ENCODE peak calls at places on chromosomes 4 and X, in five cellular contexts. I, Y, H, R and U are unnamed samples.

GRCh38 chrX:129808163-129808828 is 28.5 kb downstream of the SASH3 start:
- DNase-seq in I (no peak), H (no peak), R (no peak), Y (no peak), U (no peak)

GRCh38 chr4:122921971-122922876 is at the start of gene NUDT6:
- DNase-seq in Y (peak; percentile 54), H (peak; percentile 57), I (no peak), R (peak; percentile 29), U (peak; percentile 32)

GRCh38 chr4:180285796-180286195 is 1957.4 kb upstream of the TENM3 start:
- DNase-seq in Y (no peak), H (no peak), I (no peak), R (no peak), U (no peak)

GRCh38 chrX:27583976-27584375 is 6.2 kb upstream of the DCAF8L2 start:
- DNase-seq in I (no peak), R (no peak), Y (no peak), H (no peak), U (no peak)

GRCh38 chrX:56790778-56791177 is 61.7 kb downstream of the NBDY start:
- DNase-seq in R (no peak), I (no peak), Y (no peak), H (peak; percentile 3), U (no peak)

GRCh38 chr4:73344106-73344505 is 60.0 kb upstream of the ALB start:
- DNase-seq in H (no peak), Y (no peak), R (no peak), I (no peak), U (no peak)

GRCh38 chr4:74618659-74619058 is 173.7 kb downstream of the AREG start:
- DNase-seq in I (no peak), Y (no peak), H (no peak), R (no peak), U (no peak)

GRCh38 chrX:29648161-29648560 is 567.2 kb upstream of the MAGEB2 start:
- DNase-seq in Y (no peak), I (no peak), R (no peak), H (no peak), U (no peak)

GRCh38 chr4:910366-911091 is 21.6 kb downstream of the GAK start:
- DNase-seq in I (no peak), H (no peak), Y (no peak), R (no peak), U (no peak)

GRCh38 chrX:11629593-11630211 is 36.0 kb downstream of the ARHGAP6 start:
- DNase-seq in R (no peak), I (no peak), Y (no peak), H (no peak), U (no peak)

GRCh38 chr4:140807491-140808257 is 51.5 kb upstream of the TBC1D9 start:
- DNase-seq in H (no peak), R (no peak), Y (no peak), I (no peak), U (no peak)

GRCh38 chr4:37383579-37384229 is 139.2 kb downstream of the NWD2 start:
- DNase-seq in H (no peak), Y (no peak), I (peak; percentile 36), R (no peak), U (no peak)

GRCh38 chrX:118212817-118213183 is 96.2 kb upstream of the KLHL13 start:
- DNase-seq in Y (no peak), I (no peak), H (no peak), R (no peak), U (no peak)

GRCh38 chrX:107675823-107676555 is 47.7 kb downstream of the PRPS1 start:
- DNase-seq in R (no peak), Y (no peak), I (no peak), H (no peak), U (no peak)

GRCh38 chrX:107677909-107678308 is 49.6 kb downstream of the PRPS1 start:
- DNase-seq in R (no peak), Y (no peak), H (no peak), I (no peak), U (no peak)

GRCh38 chrX:107677501-107677901 is 49.2 kb downstream of the PRPS1 start:
- DNase-seq in I (no peak), H (no peak), R (no peak), Y (no peak), U (no peak)

GRCh38 chrX:107675365-107675654 is 47.0 kb downstream of the PRPS1 start:
- DNase-seq in Y (no peak), I (no peak), R (no peak), H (no peak), U (no peak)

DNA sequence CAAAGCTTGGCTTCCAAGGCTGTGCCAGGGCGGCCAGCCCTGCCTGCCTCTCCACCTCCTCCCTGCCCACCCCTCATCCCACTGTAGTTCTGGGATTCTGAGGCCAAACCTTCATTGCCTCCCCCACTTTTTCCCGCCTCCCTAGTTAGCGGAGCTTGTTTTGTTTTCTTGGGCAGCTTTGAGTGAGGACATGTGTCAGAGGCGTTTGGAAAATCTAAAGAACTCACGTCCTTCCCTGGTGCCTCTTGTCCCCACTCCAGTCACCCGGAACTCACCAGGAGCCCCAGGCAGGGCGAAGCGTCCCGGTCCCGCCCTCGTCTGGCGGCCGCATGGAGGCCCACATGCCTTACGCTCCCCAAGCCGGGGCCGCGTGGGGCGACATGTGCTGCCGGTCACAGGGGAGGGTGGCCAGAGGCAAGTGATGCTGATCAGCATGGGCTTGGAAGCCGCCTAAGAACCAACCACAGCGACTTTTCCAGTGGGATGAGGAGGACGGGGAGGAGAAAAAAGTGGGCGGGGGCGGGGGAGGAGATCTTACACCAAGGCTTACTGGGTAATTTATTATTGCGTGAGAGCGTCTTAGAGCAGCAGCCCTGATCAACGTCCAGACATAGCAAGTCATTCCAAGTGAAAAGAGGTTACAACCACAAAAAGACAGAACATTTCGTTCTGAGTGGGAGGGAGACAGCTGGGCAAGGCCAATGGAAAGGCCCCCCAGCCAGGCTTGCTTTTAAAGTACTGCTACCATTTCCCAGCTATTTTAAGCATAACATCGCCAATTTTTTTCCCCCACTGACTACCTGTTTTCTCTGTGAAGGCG is 48.5 kb downstream of the PRPS1 start:
- DNase-seq in H (peak; percentile 77), R (no peak), I (peak; percentile 78), Y (peak; percentile 82), U (no peak)
- TF ChIP-seq POLR2A in H (no peak), R (no peak), I (peak; percentile 59), Y (no peak), U (no peak)

DNA sequence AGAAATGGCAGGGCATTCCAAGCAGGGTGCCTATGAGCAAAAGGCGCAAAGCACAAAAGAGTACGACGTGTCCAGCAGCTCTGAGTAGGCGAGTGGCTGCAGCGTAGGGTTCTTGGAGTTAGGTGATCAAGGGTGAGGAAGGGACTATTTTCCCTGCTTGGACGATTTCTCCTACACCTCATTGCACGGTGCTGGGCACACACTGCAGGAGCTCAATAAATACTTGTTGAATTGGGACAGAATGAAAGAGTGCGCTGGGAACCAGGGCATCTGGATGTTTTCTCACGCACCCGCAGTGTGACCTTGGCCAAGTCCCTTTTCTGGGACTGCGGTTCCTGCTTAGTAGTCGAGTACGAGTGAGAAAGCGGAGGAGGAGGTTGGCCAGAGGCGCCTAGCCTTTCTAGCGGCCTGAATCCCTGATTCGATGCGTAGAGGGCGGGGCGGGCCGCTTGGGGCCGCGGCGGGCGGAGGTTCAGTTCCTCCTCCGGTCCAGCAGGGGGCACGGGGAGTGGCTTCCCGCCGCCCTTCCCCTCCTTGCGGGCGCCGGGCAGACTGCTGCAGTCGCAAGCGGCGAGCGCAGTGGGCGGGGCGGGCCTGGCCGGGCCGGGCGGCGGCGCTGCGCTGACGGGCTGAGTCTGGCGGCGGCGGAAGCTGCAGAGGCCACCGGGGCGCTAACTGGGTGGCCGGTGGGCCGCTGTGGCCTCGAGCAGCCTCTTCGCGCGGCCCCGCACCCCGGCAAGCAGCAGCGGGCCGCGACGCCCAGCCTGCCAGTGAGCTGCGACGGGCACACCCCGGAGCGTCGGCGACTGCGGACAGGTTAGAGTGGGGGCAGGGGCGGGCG is at the start of gene FAM199X:
- DNase-seq in R (peak; percentile 72), Y (peak; percentile 85), H (peak; percentile 88), I (peak; percentile 73), U (peak; percentile 71)
- TF ChIP-seq POLR2AphosphoS5 in R (peak; percentile 31), Y (peak; percentile 27), H (peak; percentile 66), I (peak; percentile 72), U (no peak)

DNA sequence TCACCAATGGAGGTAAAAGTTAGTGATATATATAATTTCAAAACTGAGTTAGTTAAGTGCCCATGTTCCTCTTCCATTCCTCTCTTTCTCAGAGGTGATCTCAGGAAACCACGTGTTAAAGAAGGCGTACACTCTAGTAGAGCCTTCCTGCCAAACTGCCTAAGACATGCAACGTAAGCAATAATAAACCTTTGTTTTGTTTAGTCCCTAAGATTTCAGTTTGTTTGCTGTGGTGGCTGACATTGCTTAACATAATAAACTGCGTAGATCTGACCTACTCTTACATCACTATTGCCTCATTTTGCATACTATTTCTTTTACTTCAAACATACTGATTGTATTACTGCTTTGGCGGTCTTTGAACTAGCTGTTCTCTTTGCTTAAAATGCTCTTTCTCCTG is 99.2 kb downstream of the JADE1 start:
- DNase-seq in I (no peak), Y (no peak), H (no peak), R (no peak), U (no peak)
- TF ChIP-seq POLR2A in I (no peak), Y (no peak), H (no peak), R (no peak), U (no peak)

GRCh38 chr4:46930866-46931265 is 21.8 kb upstream of the COX7B2 start:
- DNase-seq in H (no peak), R (no peak), I (no peak), Y (no peak), U (no peak)

GRCh38 chr4:46931981-46932380 is 22.9 kb upstream of the COX7B2 start:
- DNase-seq in I (no peak), R (no peak), Y (no peak), H (no peak), U (no peak)

GRCh38 chr4:46937493-46937892 is 28.4 kb upstream of the COX7B2 start:
- DNase-seq in Y (no peak), H (no peak), R (no peak), I (no peak), U (no peak)

GRCh38 chr4:46933686-46934085 is 24.6 kb upstream of the COX7B2 start:
- DNase-seq in R (no peak), H (no peak), I (no peak), Y (no peak), U (no peak)

DNA sequence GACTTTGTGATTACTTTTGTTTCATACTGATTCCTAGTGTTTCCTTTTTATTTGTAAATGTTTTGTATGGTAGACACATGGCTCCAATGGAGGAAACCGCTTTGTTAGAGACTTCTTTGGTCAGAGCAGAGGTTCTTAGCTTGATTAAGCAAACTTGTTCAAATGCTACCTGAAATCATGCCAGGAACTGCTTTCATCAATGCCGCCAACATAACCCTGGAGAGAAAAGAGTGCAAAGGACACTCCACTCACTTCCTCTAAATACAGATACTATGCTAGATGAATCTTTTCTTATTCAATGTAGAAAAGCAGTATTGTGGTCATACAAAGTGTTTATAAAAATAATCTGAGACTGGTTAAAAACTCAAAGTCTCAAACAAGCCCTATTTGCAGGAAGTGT is 25.7 kb upstream of the COX7B2 start:
- DNase-seq in H (no peak), R (no peak), I (no peak), Y (no peak), U (no peak)
- TF ChIP-seq POLR2AphosphoS5 in H (no peak), R (no peak), I (no peak), Y (no peak), U (no peak)

DNA sequence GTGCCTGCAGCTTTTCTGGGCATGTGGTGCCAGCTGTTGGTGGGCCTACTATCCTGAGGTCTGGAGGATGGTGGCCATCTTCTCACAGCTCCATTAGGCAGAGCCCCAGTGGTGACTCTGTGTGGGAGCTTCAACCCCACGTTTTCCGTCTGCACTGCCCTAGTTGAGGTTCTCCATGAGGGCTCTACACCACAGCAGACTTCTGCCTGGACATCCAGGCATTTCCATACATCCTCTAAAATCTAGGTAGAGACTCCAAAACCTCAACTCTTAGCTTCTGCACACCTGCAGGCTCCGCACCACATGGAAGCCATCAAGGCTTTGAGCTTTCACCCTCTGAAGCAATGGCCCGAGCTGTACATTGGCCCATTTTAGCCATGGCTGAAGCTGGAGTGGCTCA is 153.3 kb upstream of the PGRMC2 start:
- DNase-seq in R (no peak), H (no peak), Y (no peak), I (no peak), U (no peak)
- TF ChIP-seq POLR2A in R (no peak), H (no peak), Y (no peak), I (no peak), U (no peak)

GRCh38 chrX:131821945-131822622 is 201.0 kb upstream of the STK26 start:
- DNase-seq in H (peak; percentile 78), I (no peak), Y (no peak), R (no peak), U (no peak)
- TF ChIP-seq POLR2AphosphoS5 in H (no peak), I (no peak), Y (peak; percentile 92), R (no peak), U (no peak)